ENCODE peak calls at places on chromosome 13, in four cellular contexts. H is fibroblast of pulmonary artery; W is GM12865; E is stimulated activated CD8-positive, alpha-beta memory T cell treated with anti-CD3 and anti-CD28 coated beads, Interleukin-4, amount 100 ng/mL, for 1 hour. Q is an unnamed sample.

GRCh38 chr13:25971077-25971476 is 80.7 kb downstream of the SHISA2 start:
- DNase-seq in H (no peak), W (no peak), E (no peak), Q (no peak)

GRCh38 chr13:49693191-49693733 is 2.0 kb upstream of the EBPL start:
- DNase-seq in H (peak; percentile 35), W (no peak), E (no peak), Q (no peak)

GRCh38 chr13:44523176-44524017 is 52.7 kb downstream of the TSC22D1 start:
- DNase-seq in H (peak; percentile 72), W (peak; percentile 16), E (no peak), Q (peak; percentile 50)

GRCh38 chr13:31207630-31208549 is 8.1 kb downstream of the B3GLCT start:
- DNase-seq in H (peak; percentile 77), W (peak; percentile 24), E (no peak), Q (no peak)

GRCh38 chr13:46571941-46572340 is 19.0 kb downstream of the LRCH1 start:
- DNase-seq in H (no peak), W (no peak), E (no peak), Q (no peak)

GRCh38 chr13:98909016-98909415 is 68.8 kb downstream of the DOCK9 start:
- DNase-seq in H (peak; percentile 35), W (no peak), E (no peak), Q (no peak)

GRCh38 chr13:100140441-100140840 is 51.5 kb downstream of the PCCA start:
- DNase-seq in H (no peak), W (no peak), E (no peak), Q (no peak)

GRCh38 chr13:97161832-97162231 is 60.3 kb upstream of the MBNL2 start:
- DNase-seq in H (no peak), W (no peak), E (no peak), Q (no peak)

GRCh38 chr13:21079761-21080730 is 18.7 kb upstream of the LATS2 start:
- DNase-seq in H (peak; percentile 92), W (no peak), E (no peak), Q (no peak)

GRCh38 chr13:24982333-24982999 is 113.5 kb upstream of the PABPC3 start:
- DNase-seq in H (no peak), W (no peak), E (no peak), Q (no peak)

GRCh38 chr13:91346848-91347211 is 657 bp upstream of the MIR17HG start:
- DNase-seq in H (peak; percentile 7), W (peak; percentile 76), E (no peak), Q (peak; percentile 79)

GRCh38 chr13:75469087-75469486 is 12.9 kb downstream of the TBC1D4 start:
- DNase-seq in H (no peak), W (no peak), E (no peak), Q (peak; percentile 59)

GRCh38 chr13:104592545-104593250 is 1526.5 kb upstream of the SLC10A2 start:
- DNase-seq in H (no peak), W (no peak), E (no peak), Q (no peak)

GRCh38 chr13:47415048-47415447 is 518.2 kb upstream of the HTR2A start:
- DNase-seq in H (peak; percentile 17), W (no peak), E (no peak), Q (no peak)

GRCh38 chr13:41492432-41493267 is 35.3 kb downstream of the RGCC start:
- DNase-seq in H (no peak), W (peak; percentile 61), E (no peak), Q (no peak)

GRCh38 chr13:95440441-95441088 is 112.0 kb upstream of the CLDN10 start:
- DNase-seq in H (peak; percentile 64), W (no peak), E (no peak), Q (peak; percentile 35)

GRCh38 chr13:25203256-25203794 is 31.2 kb upstream of the AMER2 start:
- DNase-seq in H (no peak), W (no peak), E (no peak), Q (no peak)

GRCh38 chr13:105847532-105848295 is 687.7 kb downstream of the EFNB2 start:
- DNase-seq in H (peak; percentile 3), W (no peak), E (no peak), Q (no peak)

GRCh38 chr13:41847216-41847615 is 113.7 kb downstream of the VWA8 start:
- DNase-seq in H (no peak), W (no peak), E (no peak), Q (no peak)

GRCh38 chr13:100269837-100270236 is 180.9 kb downstream of the PCCA start:
- DNase-seq in H (peak; percentile 94), W (no peak), E (no peak), Q (no peak)

GRCh38 chr13:25743426-25743825 is 308.4 kb downstream of the SHISA2 start:
- DNase-seq in H (no peak), W (no peak), E (no peak), Q (no peak)

GRCh38 chr13:113585828-113586355 is 1.3 kb downstream of the TFDP1 start:
- DNase-seq in H (no peak), W (no peak), E (no peak), Q (peak; percentile 40)

GRCh38 chr13:111282425-111282824 is 38.0 kb upstream of the TEX29 start:
- DNase-seq in H (no peak), W (no peak), E (no peak), Q (no peak)

GRCh38 chr13:110774490-110774889 is 61.0 kb downstream of the ING1 start:
- DNase-seq in H (no peak), W (no peak), E (no peak), Q (no peak)

GRCh38 chr13:91351123-91351522 is 3.6 kb downstream of the MIR17HG start:
- DNase-seq in H (no peak), W (no peak), E (no peak), Q (no peak)

GRCh38 chr13:45496942-45497341 is 32.2 kb downstream of the COG3 start:
- DNase-seq in H (no peak), W (no peak), E (no peak), Q (no peak)

GRCh38 chr13:90640976-90641375 is 706.5 kb upstream of the MIR17HG start:
- DNase-seq in H (peak; percentile 78), W (no peak), E (no peak), Q (no peak)

GRCh38 chr13:52348081-52348480 is 57.9 kb downstream of the THSD1 start:
- DNase-seq in H (peak; percentile 95), W (no peak), E (no peak), Q (no peak)

GRCh38 chr13:113044431-113045114 is 61.0 kb upstream of the F7 start:
- DNase-seq in H (no peak), W (no peak), E (no peak), Q (no peak)

GRCh38 chr13:48311223-48311622 is 7.7 kb downstream of the RB1 start:
- DNase-seq in H (no peak), W (no peak), E (no peak), Q (no peak)

GRCh38 chr13:78638216-78638615 is 20.7 kb downstream of the OBI1 start:
- DNase-seq in H (no peak), W (no peak), E (no peak), Q (no peak)

GRCh38 chr13:101631403-101631802 is 178.9 kb downstream of the ITGBL1 start:
- DNase-seq in H (no peak), W (no peak), E (no peak), Q (no peak)

GRCh38 chr13:35848868-35849644 is 282.1 kb downstream of the DCLK1 start:
- DNase-seq in H (no peak), W (no peak), E (no peak), Q (no peak)

GRCh38 chr13:87676254-87677042 is 5.3 kb downstream of the SLITRK5 start:
- DNase-seq in H (no peak), W (no peak), E (no peak), Q (no peak)

GRCh38 chr13:112901951-112902651 is 66.9 kb upstream of the MCF2L start:
- DNase-seq in H (no peak), W (no peak), E (no peak), Q (no peak)

GRCh38 chr13:23630349-23631093 is 60.3 kb downstream of the TNFRSF19 start:
- DNase-seq in H (no peak), W (no peak), E (no peak), Q (no peak)

GRCh38 chr13:33799950-33800592 is 17.9 kb upstream of the RFC3 start:
- DNase-seq in H (peak; percentile 69), W (peak; percentile 7), E (no peak), Q (peak; percentile 75)

GRCh38 chr13:110405597-110406450 is 98.7 kb downstream of the COL4A2 start:
- DNase-seq in H (peak; percentile 49), W (no peak), E (no peak), Q (no peak)

GRCh38 chr13:33276581-33276980 is 9.0 kb downstream of the STARD13 start:
- DNase-seq in H (peak; percentile 80), W (no peak), E (no peak), Q (no peak)

Q was measured in OCI-M1.